ENCODE peak calls at places on chromosomes 1 and 21, in seven cellular contexts. V is Caco-2, F is mesothelial cell of epicardium, A is progenitor cell of endocrine pancreas, Q is heart left ventricle, W is HFFc6, Y is HFF-Myc. I is an unnamed sample.

GRCh38 chr1:38527373-38527966 is 332.1 kb downstream of the RRAGC start:
- DNase-seq in W (no peak), V (peak), Q (no peak), F (no peak), A (no peak), Y (no peak), I (no peak)

GRCh38 chr1:209455133-209455532 is 128.4 kb upstream of the CAMK1G start:
- DNase-seq in A (no peak), Y (no peak), W (peak), V (no peak), Q (no peak), F (no peak), I (no peak)

GRCh38 chr1:248844526-248844925 is 6.5 kb downstream of the ZNF672 start:
- DNase-seq in Y (no peak), W (no peak), Q (no peak), F (no peak), V (no peak), A (no peak), I (no peak)

GRCh38 chr1:226678701-226679100 is 60.4 kb downstream of the ITPKB start:
- DNase-seq in V (no peak), Q (no peak), F (no peak), W (no peak), Y (no peak), A (no peak), I (no peak)

GRCh38 chr1:213704941-213705340 is 282.8 kb upstream of the PROX1 start:
- DNase-seq in W (no peak), V (peak), Y (no peak), A (no peak), Q (no peak), F (no peak), I (no peak)

GRCh38 chr1:204213668-204214662 is at the start of gene GOLT1A:
- DNase-seq in W (peak), F (no peak), Y (peak), V (peak), A (peak), Q (peak), I (no peak)

GRCh38 chr1:193457676-193458075 is 271.3 kb upstream of the B3GALT2 start:
- DNase-seq in Q (no peak), Y (no peak), A (no peak), V (no peak), F (no peak), W (peak), I (no peak)

GRCh38 chr1:40053138-40053887 is 12.8 kb downstream of the CAP1 start:
- DNase-seq in Y (no peak), F (no peak), V (no peak), W (no peak), Q (no peak), A (no peak), I (no peak)

GRCh38 chr1:86753700-86754099 is 49.3 kb downstream of the SH3GLB1 start:
- DNase-seq in Y (no peak), Q (no peak), F (no peak), V (peak), A (no peak), W (no peak), I (no peak)

GRCh38 chr1:119298687-119299086 is 69.9 kb upstream of the HAO2 start:
- DNase-seq in Q (no peak), Y (peak), W (no peak), F (no peak), A (no peak), V (no peak), I (no peak)

GRCh38 chr1:151476083-151476482 is 16.8 kb upstream of the POGZ start:
- DNase-seq in W (no peak), Y (no peak), A (no peak), Q (no peak), V (no peak), F (no peak), I (no peak)

DNA sequence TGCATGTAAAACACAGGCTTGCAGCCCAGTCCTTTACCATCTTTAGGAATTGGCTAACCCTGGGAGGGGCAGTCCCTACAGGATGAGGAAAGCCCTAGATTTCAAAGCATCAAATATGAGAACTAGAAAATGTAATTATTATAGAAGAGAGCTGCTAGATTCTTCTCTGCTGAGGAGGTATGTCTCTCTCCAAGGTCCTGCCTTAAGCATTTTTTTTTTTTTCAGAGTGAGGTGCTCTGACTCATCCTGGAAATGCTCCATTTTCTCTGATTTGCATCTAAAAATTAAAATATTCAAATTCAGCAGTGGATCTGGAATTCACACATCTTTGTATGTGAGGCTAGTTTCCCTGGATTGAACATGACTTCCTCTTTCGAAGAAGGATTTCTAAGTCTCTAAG is 149.8 kb downstream of the ZNF648 start:
- DNase-seq in A (no peak), V (no peak), W (no peak), Q (no peak), F (no peak), Y (no peak), I (no peak)
- TF ChIP-seq CTCF in A (no peak), V (no peak), W (no peak), Q (no peak), F (no peak), Y (no peak), I (no peak)

DNA sequence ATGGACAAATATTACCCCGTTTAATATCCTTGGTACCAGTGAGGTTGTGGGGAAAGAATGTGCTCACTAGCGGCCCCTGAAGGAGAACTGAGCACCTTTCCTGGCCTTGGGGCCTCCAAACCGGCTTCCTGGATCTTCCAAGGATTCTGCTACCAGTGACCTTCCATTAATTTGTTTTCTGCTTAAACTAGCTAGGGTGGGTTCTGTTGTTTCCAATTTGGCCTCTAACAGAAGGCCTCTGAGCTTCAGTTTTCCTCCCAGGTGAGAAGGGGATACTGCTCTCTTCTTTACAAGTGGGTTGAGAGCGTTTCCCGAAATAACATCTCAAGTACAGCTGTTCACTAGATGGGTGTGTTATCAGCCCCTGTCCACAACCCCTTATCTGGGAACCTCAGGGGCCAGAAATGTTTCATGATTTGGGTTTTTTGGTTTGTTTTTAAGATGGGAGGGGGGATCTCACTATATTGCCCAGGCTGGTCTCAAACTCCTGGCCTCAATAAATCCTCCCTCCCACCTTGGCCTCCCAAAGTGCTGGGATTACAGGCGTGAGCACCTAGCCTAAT is 16.9 kb upstream of the IFNGR2 start:
- DNase-seq in F (no peak), V (no peak), W (no peak), A (no peak), Q (no peak), Y (no peak), I (no peak)
- TF ChIP-seq CTCF in F (no peak), V (no peak), W (peak), A (peak), Q (no peak), Y (peak), I (no peak)

GRCh38 chr1:100671604-100672003 is 47.9 kb upstream of the VCAM1 start:
- DNase-seq in F (no peak), W (no peak), A (no peak), V (no peak), Y (no peak), Q (no peak), I (no peak)
- TF ChIP-seq CTCF in F (no peak), W (no peak), A (no peak), V (no peak), Y (no peak), Q (no peak), I (no peak)

GRCh38 chr1:14095001-14095400 is 395.0 kb downstream of the PRDM2 start:
- DNase-seq in F (no peak), Y (no peak), Q (no peak), A (no peak), W (no peak), V (no peak), I (no peak)
- TF ChIP-seq CTCF in F (peak), Y (peak), Q (peak), A (peak), W (peak), V (no peak), I (peak)

GRCh38 chr21:31658053-31658452 is 1.4 kb upstream of the SOD1 start:
- DNase-seq in F (no peak), V (no peak), Q (no peak), Y (no peak), A (no peak), W (no peak), I (no peak)

GRCh38 chr21:31656199-31657095 is 3.0 kb upstream of the SOD1 start:
- DNase-seq in Y (no peak), Q (no peak), F (no peak), W (no peak), V (no peak), A (no peak), I (no peak)

GRCh38 chr21:31663584-31664249 is 4.2 kb downstream of the SOD1 start:
- DNase-seq in Q (no peak), W (no peak), Y (no peak), F (no peak), V (no peak), A (no peak), I (no peak)

GRCh38 chr21:31660134-31660565 is 657 bp downstream of the SOD1 start:
- DNase-seq in F (no peak), Y (no peak), A (no peak), Q (no peak), W (no peak), V (no peak), I (no peak)

DNA sequence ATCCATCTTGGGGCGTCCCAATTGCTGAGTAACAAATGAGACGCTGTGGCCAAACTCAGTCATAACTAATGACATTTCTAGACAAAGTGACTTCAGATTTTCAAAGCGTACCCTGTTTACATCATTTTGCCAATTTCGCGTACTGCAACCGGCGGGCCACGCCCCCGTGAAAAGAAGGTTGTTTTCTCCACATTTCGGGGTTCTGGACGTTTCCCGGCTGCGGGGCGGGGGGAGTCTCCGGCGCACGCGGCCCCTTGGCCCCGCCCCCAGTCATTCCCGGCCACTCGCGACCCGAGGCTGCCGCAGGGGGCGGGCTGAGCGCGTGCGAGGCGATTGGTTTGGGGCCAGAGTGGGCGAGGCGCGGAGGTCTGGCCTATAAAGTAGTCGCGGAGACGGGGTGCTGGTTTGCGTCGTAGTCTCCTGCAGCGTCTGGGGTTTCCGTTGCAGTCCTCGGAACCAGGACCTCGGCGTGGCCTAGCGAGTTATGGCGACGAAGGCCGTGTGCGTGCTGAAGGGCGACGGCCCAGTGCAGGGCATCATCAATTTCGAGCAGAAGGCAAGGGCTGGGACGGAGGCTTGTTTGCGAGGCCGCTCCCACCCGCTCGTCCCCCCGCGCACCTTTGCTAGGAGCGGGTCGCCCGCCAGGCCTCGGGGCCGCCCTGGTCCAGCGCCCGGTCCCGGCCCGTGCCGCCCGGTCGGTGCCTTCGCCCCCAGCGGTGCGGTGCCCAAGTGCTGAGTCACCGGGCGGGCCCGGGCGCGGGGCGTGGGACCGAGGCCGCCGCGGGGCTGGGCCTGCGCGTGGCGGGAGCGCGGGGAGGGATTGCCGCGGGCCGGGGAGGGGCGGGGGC is at the start of gene SOD1:
- DNase-seq in Q (peak), W (peak), F (peak), V (peak), Y (peak), A (peak), I (peak)
- TF ChIP-seq CTCF in Q (no peak), W (peak), F (no peak), V (no peak), Y (no peak), A (peak), I (no peak)

GRCh38 chr21:30072496-30072895 is 94.1 kb downstream of the CLDN17 start:
- DNase-seq in W (no peak), V (peak), A (no peak), Y (peak), Q (no peak), F (no peak), I (no peak)
- TF ChIP-seq CTCF in W (no peak), V (no peak), A (peak), Y (peak), Q (peak), F (peak), I (peak)

DNA sequence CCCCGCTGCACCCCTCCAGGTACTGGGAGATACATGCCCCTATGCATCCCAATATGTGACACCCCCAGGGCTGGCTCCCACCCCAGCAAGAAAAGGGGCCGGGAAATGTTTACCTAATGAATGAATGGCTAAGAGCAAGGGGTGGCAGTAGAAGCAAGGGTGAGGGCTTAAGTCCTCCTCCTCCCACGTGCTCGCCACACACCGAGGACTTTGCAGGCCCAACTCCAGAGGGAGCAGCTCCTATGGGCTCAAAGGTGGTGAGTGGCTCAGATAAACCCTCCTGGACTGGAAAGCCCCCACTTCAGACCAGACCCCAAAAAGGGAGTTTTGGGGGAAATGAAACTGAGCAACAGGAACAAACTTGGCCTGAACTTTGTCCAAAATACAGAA is 11.4 kb downstream of the SLC45A3 start:
- DNase-seq in W (no peak), Q (no peak), F (no peak), Y (no peak), A (no peak), V (no peak), I (peak)
- TF ChIP-seq CTCF in W (no peak), Q (no peak), F (no peak), Y (no peak), A (no peak), V (no peak), I (no peak)